ENCODE peak calls at places on chromosomes 3 and 15, in four cellular contexts. G, K, L and I are unnamed samples.

GRCh38 chr3:123163146-123163545 is 38.6 kb upstream of the SEC22A start:
- DNase-seq in G (no peak), K (no peak), L (no peak), I (no peak)

GRCh38 chr15:75193976-75194375 is 7.7 kb upstream of the C15orf39 start:
- DNase-seq in G (no peak), K (no peak), L (no peak), I (no peak)

GRCh38 chr3:111803123-111803593 is 55.9 kb upstream of the PHLDB2 start:
- DNase-seq in G (no peak), K (no peak), L (no peak), I (peak)

GRCh38 chr15:59124261-59124660 is 19.3 kb downstream of the CCNB2 start:
- DNase-seq in G (no peak), K (no peak), L (no peak), I (no peak)

GRCh38 chr3:94412966-94413720 is 350.3 kb downstream of the NSUN3 start:
- DNase-seq in G (no peak), K (no peak), L (no peak), I (no peak)

GRCh38 chr3:174397848-174398247 is 461.3 kb upstream of the NAALADL2 start:
- DNase-seq in G (no peak), K (no peak), L (peak), I (peak)

GRCh38 chr3:30614943-30615342 is 8.5 kb downstream of the TGFBR2 start:
- DNase-seq in G (no peak), K (no peak), L (no peak), I (no peak)

GRCh38 chr3:133663569-133664313 is 2.0 kb upstream of the TOPBP1 start:
- DNase-seq in G (no peak), K (peak), L (peak), I (peak)

GRCh38 chr3:125375950-125376679 is 990 bp upstream of the ZNF148 start:
- DNase-seq in G (no peak), K (peak), L (peak), I (no peak)

GRCh38 chr15:25863968-25864580 is 947 bp upstream of the ATP10A start:
- DNase-seq in G (no peak), K (no peak), L (no peak), I (no peak)

GRCh38 chr3:37943631-37944242 is 46.8 kb upstream of the VILL start:
- DNase-seq in G (no peak), K (no peak), L (no peak), I (no peak)

GRCh38 chr3:52879090-52879489 is 18.3 kb downstream of the STIMATE start:
- DNase-seq in G (no peak), K (no peak), L (no peak), I (no peak)

GRCh38 chr3:12049675-12050074 is 45.5 kb downstream of the SYN2 start:
- DNase-seq in G (no peak), K (peak), L (no peak), I (no peak)

GRCh38 chr15:55246567-55246966 is 43.0 kb downstream of the RAB27A start:
- DNase-seq in G (no peak), K (no peak), L (no peak), I (no peak)

GRCh38 chr15:55250392-55250791 is 39.2 kb downstream of the RAB27A start:
- DNase-seq in G (no peak), K (no peak), L (peak), I (no peak)

GRCh38 chr15:55248895-55249294 is 40.7 kb downstream of the RAB27A start:
- DNase-seq in G (no peak), K (no peak), L (no peak), I (no peak)

GRCh38 chr15:55247276-55247675 is 42.3 kb downstream of the RAB27A start:
- DNase-seq in G (no peak), K (no peak), L (no peak), I (no peak)

DNA sequence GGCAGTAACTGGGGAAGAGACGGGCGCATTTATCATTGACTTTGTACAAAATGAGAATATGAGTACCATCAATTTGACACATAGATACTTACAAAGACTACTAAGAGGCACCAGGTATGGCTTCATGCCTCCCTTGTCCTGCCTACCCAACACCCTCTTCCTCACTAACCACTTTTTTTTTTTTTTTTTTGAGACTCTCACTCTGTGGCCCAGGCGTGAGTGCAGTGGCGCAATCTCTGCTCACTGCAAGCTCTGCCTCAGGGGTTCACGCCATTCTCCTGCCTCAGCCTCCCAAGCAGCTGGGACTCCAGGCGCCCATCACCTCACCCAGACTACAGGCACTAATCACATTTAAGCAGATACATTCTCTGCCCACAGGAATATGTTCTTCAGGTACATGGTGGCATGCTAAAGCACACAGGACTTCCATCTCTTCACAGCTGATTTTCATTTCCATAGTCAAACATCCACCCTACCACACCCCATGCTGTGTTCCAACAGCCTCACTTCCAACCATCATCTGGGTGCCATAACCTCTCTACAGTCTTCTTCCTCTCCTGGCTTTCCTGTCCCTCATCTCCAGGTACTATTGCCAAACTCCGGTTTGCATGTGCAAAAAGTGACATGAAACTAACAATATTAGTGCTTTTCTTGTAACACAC is 41.7 kb downstream of the RAB27A start:
- DNase-seq in G (no peak), K (no peak), L (no peak), I (no peak)
- TF ChIP-seq ZNF274 in G (no peak), K (no peak), L (no peak), I (no peak)

GRCh38 chr3:184337315-184337714 is at the start of gene FAM131A:
- DNase-seq in G (no peak), K (no peak), L (no peak), I (no peak)

GRCh38 chr3:184339016-184339415 is 1.6 kb downstream of the FAM131A start:
- DNase-seq in G (no peak), K (no peak), L (no peak), I (no peak)

GRCh38 chr3:184338538-184338945 is 1.1 kb downstream of the FAM131A start:
- DNase-seq in G (no peak), K (no peak), L (no peak), I (no peak)

GRCh38 chr3:184336484-184337230 is 743 bp upstream of the FAM131A start:
- DNase-seq in G (no peak), K (peak), L (peak), I (no peak)

DNA sequence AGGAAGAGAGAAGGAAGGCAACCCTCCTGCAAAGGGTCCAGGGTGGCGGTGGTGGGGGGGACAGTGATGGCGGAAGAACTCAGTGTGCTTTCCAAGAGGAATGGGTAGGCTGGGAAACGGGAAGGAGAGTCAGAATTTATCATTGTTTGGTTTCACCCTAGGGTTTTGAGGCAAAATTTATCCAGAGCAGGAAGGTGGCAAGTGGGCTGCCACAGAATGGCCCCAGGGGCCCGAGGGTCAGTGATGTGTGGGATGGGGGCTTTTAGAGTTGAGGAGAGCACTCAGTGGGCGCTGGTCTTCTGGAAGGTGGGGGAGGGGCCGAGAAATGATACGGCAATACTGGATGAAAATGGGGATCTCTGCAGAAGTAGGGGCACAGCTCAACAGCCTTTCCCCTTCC is 581 bp downstream of the FAM131A start:
- DNase-seq in G (no peak), K (no peak), L (no peak), I (no peak)
- H3K4me3 ChIP-seq in G (no peak), K (no peak), L (no peak), I (no peak)

DNA sequence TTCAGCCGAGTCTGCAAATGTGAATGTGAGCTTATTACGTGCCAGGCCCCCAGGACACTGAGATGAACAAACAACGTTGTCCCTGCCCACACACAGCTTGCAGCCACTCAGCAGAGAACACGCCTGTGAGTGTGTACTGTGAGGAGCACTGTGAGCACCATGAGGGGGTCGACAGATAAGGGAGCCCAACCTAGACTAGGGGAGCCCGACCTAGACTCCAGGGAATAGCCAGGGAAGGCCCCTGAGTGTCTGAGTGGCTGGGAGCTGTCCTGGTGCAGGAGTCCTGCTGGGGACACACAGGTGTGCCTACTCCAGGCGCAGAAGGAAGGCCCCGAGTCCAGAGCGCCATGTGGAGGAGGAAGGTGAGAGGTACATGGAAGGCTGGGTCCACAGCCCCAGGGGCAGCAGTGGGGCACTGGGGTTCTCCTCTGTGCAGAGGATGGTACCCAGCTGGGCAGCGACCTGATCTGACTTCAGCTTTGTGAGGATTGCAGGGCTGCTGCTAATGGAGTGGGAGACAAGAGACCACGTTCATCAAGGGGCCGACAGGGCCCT is 36.5 kb downstream of the MGLL start:
- DNase-seq in G (no peak), K (no peak), L (no peak), I (no peak)
- TF ChIP-seq ZBTB33 in G (no peak), K (no peak), L (no peak), I (no peak)

DNA sequence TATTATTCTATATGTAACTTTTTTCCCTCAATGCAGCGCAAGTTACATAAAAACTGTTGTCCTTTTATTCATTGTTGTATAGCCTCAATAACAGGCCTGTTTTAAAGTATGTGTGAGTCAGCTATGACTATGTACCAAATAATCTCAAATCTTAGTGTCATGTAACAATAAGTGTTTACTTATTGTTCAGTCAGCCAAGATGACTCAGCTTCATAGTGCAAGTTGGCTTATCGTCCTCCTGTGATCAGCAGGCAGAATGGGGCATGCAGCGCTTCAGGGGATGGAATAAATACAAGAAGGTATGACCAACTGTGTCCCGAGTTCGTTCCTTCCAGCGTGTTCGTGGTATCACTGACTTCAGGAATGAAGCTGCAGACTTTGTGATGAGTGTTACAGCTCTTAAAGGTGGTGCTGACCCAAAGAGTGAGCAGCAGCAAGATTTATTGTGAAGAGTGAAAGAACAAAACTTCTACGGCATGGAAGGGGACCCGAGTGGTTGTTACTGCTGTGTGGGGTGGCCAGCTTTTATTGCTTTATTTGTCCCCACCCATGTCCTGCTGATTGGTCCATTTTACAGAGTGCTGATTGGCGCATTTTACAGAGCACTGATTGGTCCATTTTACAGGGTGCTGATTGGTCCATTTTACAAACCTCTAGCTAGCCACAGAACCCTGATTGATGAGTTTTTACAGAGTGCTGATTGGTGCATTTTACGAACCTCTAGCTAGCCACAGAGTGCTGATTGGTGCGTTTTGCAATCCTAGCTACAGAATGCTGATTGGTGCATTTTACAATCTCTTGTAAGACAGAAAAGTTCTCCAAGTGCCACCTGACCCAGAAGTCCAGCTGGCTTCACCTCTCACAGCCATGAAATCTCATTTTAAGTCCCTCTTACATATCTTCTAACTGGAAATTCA is 1016.0 kb downstream of the MCTP2 start:
- DNase-seq in G (no peak), K (peak), L (peak), I (peak)
- TF ChIP-seq ZNF274 in G (no peak), K (no peak), L (no peak), I (no peak)

DNA sequence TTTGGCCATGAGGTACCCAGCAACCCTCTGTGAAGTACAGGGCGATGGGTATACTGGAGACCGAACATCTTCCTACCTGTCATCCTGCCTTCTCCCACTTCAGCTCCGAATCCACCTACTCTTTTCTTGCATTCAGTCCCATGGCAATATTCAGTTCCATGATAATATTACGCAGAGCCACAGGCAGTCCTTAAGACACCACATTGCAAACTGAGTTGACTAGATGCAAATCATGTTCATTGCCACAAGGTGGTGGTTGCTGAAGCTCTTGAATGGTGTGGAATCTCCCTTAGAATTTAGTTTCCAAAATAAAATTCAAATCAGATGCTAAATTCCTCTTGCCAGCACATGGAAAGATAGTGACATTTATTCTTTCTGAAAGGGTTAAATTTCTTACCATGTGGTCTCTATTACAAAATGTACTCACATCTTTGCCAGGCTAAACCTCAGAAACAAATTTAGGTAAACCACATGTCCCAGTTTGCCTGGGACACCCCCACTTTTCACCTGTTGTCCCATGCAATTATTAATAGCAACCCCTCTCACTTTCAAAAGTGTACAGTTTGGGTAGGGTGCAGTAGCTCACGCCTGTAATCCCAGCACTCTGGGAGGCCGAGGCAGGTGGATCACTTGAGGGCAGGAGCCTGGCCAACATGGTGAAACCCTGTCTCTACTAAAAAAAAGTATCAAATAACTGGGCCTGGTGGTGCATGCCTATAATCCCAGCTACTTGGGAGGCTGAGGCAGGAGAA is 1.7 kb upstream of the NME9 start:
- DNase-seq in G (no peak), K (no peak), L (no peak), I (no peak)
- H3K4me3 ChIP-seq in G (no peak), K (no peak), L (no peak), I (no peak)

GRCh38 chr15:73982251-73982962 is 9.7 kb downstream of the STOML1 start:
- DNase-seq in G (no peak), K (no peak), L (no peak), I (no peak)
- TF ChIP-seq ZBTB33 in G (no peak), K (no peak), L (no peak), I (no peak)

DNA sequence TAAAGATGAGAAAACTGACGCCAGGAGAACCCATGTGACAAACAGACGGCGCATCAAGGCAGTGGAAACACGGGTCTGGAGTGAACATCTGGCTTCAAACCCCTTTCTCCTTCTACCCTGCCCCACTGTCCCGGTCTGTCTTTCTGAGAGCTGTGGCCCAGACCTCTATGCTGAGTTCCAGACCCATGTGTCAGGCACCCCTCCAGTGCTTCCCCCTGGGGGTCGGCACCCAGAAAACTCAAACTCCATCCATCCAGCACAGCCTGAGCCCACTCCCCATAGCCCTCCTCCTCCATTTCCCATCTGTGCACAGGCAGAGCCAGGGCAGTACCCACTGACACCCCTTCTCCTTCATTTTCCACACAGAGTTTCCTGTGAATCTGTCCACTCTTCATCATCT is 2.7 kb downstream of the FAM240A start:
- DNase-seq in G (no peak), K (no peak), L (no peak), I (no peak)
- TF ChIP-seq ZNF274 in G (no peak), K (no peak), L (no peak), I (no peak)

GRCh38 chr3:167675835-167676234 is 22.1 kb upstream of the WDR49 start:
- DNase-seq in G (no peak), K (no peak), L (no peak), I (no peak)

GRCh38 chr3:167669699-167670098 is 16.0 kb upstream of the WDR49 start:
- DNase-seq in G (no peak), K (no peak), L (no peak), I (no peak)

GRCh38 chr3:167668651-167669050 is 14.9 kb upstream of the WDR49 start:
- DNase-seq in G (no peak), K (no peak), L (no peak), I (no peak)

GRCh38 chr3:167671878-167672427 is 18.2 kb upstream of the WDR49 start:
- DNase-seq in G (no peak), K (no peak), L (no peak), I (no peak)

GRCh38 chr3:167673221-167673620 is 19.5 kb upstream of the WDR49 start:
- DNase-seq in G (no peak), K (no peak), L (no peak), I (no peak)
- H3K4me3 ChIP-seq in G (no peak), K (no peak), L (no peak), I (no peak)

DNA sequence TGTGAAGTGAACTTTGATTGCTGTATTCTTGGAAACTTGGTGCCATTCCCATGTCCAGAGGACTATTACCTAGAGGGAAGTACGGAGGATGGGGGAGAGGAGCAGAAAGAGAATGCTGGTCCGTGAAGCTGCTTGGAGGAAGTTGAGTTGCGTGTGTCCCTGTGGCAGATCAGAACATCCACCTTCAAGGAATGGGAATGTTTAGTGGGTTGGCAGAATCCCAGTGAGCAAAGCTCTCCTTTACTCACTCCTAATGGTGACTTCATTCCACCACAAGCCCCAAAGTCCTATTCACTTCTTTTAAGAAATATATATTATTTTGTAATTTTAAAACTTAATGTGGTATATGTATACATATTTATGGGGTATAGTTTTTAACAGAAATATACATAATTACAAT is 247.8 kb upstream of the FEZF2 start:
- DNase-seq in G (no peak), K (no peak), L (no peak), I (no peak)
- TF ChIP-seq ZBTB33 in G (no peak), K (no peak), L (no peak), I (no peak)